ENCODE peak calls at places on chromosomes 2 and 18, in nine cellular contexts. S is uterus, Z is K562, U is tibial nerve, W is breast epithelium, J is stomach, L is A549, H is esophagus squamous epithelium, O is heart left ventricle. I is an unnamed sample.

GRCh38 chr2:85435220-85435958 is 16.9 kb downstream of the SH2D6 start:
- DNase-seq in S (no peak), W (no peak), H (no peak), J (no peak), Z (no peak), U (no peak), L (no peak), O (no peak), I (peak)

GRCh38 chr2:214255046-214255445 is 155.8 kb upstream of the VWC2L start:
- DNase-seq in J (no peak), O (no peak), H (no peak), W (no peak), U (no peak), Z (no peak), L (no peak), S (no peak), I (no peak)

GRCh38 chr18:58970943-58971799 is 106.5 kb downstream of the ZNF532 start:
- DNase-seq in J (no peak), S (no peak), O (no peak), W (no peak), H (no peak), L (no peak), Z (no peak), U (no peak), I (no peak)

GRCh38 chr2:49175831-49176230 is 21.5 kb upstream of the FSHR start:
- DNase-seq in O (no peak), W (no peak), H (no peak), S (no peak), Z (no peak), U (no peak), J (no peak), L (no peak), I (no peak)

GRCh38 chr2:197045115-197045514 is 118.6 kb upstream of the PGAP1 start:
- DNase-seq in Z (no peak), U (no peak), L (no peak), J (no peak), S (no peak), W (no peak), H (no peak), O (no peak), I (no peak)

GRCh38 chr2:47098953-47099352 is 56.2 kb downstream of the STPG4 start:
- DNase-seq in Z (no peak), O (no peak), S (no peak), U (no peak), L (no peak), H (no peak), J (no peak), W (no peak), I (no peak)

GRCh38 chr2:119960821-119961220 is 52.1 kb upstream of the EPB41L5 start:
- DNase-seq in L (no peak), H (no peak), J (no peak), Z (no peak), U (no peak), O (no peak), S (no peak), W (no peak), I (no peak)

GRCh38 chr18:43819873-43820272 is 542.6 kb upstream of the SYT4 start:
- DNase-seq in Z (no peak), H (no peak), L (no peak), U (no peak), W (no peak), O (no peak), S (no peak), J (no peak), I (no peak)

GRCh38 chr2:8669157-8669852 is 12.6 kb upstream of the ID2 start:
- DNase-seq in S (no peak), U (no peak), J (no peak), O (no peak), W (peak), L (no peak), Z (no peak), H (no peak), I (no peak)

GRCh38 chr18:50338676-50339075 is 36.2 kb upstream of the SKA1 start:
- DNase-seq in Z (no peak), S (no peak), U (no peak), O (no peak), H (no peak), L (no peak), J (no peak), W (no peak), I (no peak)

GRCh38 chr18:32280188-32280783 is 90.4 kb downstream of the MEP1B start:
- DNase-seq in L (no peak), U (no peak), J (no peak), O (no peak), W (no peak), S (no peak), Z (no peak), H (no peak), I (peak)

GRCh38 chr2:136645458-136645857 is 119.9 kb upstream of the THSD7B start:
- DNase-seq in W (no peak), H (no peak), U (no peak), J (no peak), O (no peak), L (no peak), Z (no peak), S (no peak), I (no peak)

GRCh38 chr2:37323770-37324535 is 680 bp downstream of the PRKD3 start:
- DNase-seq in J (no peak), L (peak), O (peak), Z (peak), H (no peak), U (no peak), W (no peak), S (peak), I (peak)

GRCh38 chr2:171999125-171999524 is 628 bp upstream of the METAP1D start:
- DNase-seq in U (no peak), Z (no peak), J (no peak), H (no peak), S (no peak), W (no peak), O (no peak), L (no peak), I (no peak)

GRCh38 chr2:226760412-226761194 is 39.0 kb downstream of the IRS1 start:
- DNase-seq in O (no peak), S (no peak), L (no peak), W (no peak), Z (no peak), U (no peak), J (no peak), H (no peak), I (no peak)

GRCh38 chr2:45746888-45747287 is 95.4 kb downstream of the PRKCE start:
- DNase-seq in L (no peak), U (no peak), J (no peak), Z (no peak), H (no peak), W (no peak), S (no peak), O (no peak), I (no peak)

GRCh38 chr2:240946046-240946445 is 39.9 kb downstream of the CROCC2 start:
- DNase-seq in O (peak), J (peak), W (peak), S (no peak), Z (no peak), U (peak), L (no peak), H (no peak), I (no peak)

GRCh38 chr18:13284330-13285027 is 65.9 kb downstream of the LDLRAD4 start:
- DNase-seq in W (no peak), S (no peak), J (no peak), U (no peak), O (no peak), H (no peak), L (no peak), Z (no peak), I (no peak)

GRCh38 chr18:69626643-69627242 is 226.1 kb downstream of the DOK6 start:
- DNase-seq in W (no peak), Z (no peak), U (no peak), J (no peak), H (no peak), L (peak), O (no peak), S (no peak), I (no peak)

GRCh38 chr2:88053301-88053700 is 2.3 kb downstream of the KRCC1 start:
- DNase-seq in S (peak), U (no peak), O (no peak), H (no peak), J (no peak), Z (no peak), L (no peak), W (no peak), I (peak)

GRCh38 chr2:233907627-233908026 is 9.5 kb upstream of the TRPM8 start:
- DNase-seq in J (no peak), W (no peak), Z (no peak), U (no peak), S (no peak), O (no peak), L (no peak), H (no peak), I (no peak)

GRCh38 chr2:120476141-120476540 is 130.2 kb downstream of the INHBB start:
- DNase-seq in S (no peak), J (peak), W (no peak), O (no peak), H (no peak), Z (no peak), U (no peak), L (no peak), I (peak)

GRCh38 chr18:24530630-24531111 is 70.2 kb downstream of the HRH4 start:
- DNase-seq in S (no peak), U (no peak), H (no peak), W (no peak), J (no peak), Z (no peak), L (peak), O (peak), I (no peak)

GRCh38 chr2:79375817-79376216 is 137.0 kb upstream of the CTNNA2 start:
- DNase-seq in W (no peak), Z (no peak), L (no peak), S (no peak), O (no peak), H (no peak), J (no peak), U (no peak), I (no peak)

GRCh38 chr2:11516984-11517648 is 16.7 kb upstream of the GREB1 start:
- DNase-seq in U (no peak), H (no peak), J (no peak), W (no peak), Z (no peak), L (no peak), O (no peak), S (no peak), I (no peak)

GRCh38 chr2:215982465-215982875 is 30.9 kb downstream of the MREG start:
- DNase-seq in U (no peak), W (peak), Z (no peak), L (peak), S (no peak), J (peak), H (no peak), O (no peak), I (peak)

GRCh38 chr2:10137053-10137843 is 14.7 kb downstream of the RRM2 start:
- DNase-seq in S (no peak), J (no peak), Z (peak), O (no peak), U (no peak), L (no peak), H (no peak), W (no peak), I (no peak)

GRCh38 chr2:198316852-198317395 is 512.5 kb downstream of the PLCL1 start:
- DNase-seq in O (no peak), S (no peak), Z (no peak), L (no peak), H (no peak), W (no peak), U (no peak), J (no peak), I (no peak)

GRCh38 chr18:7596133-7596532 is 29.0 kb downstream of the PTPRM start:
- DNase-seq in O (no peak), W (no peak), S (no peak), Z (no peak), H (no peak), U (no peak), L (no peak), J (no peak), I (no peak)

GRCh38 chr2:112582314-112582746 is 2.1 kb upstream of the CHCHD5 start:
- DNase-seq in U (no peak), W (no peak), O (no peak), S (no peak), Z (peak), L (peak), H (no peak), J (no peak), I (no peak)

GRCh38 chr2:219824996-219825395 is 197.6 kb downstream of the SLC4A3 start:
- DNase-seq in L (no peak), W (no peak), Z (no peak), J (no peak), H (no peak), O (no peak), U (no peak), S (no peak), I (no peak)

GRCh38 chr18:45920367-45920766 is 46.8 kb downstream of the EPG5 start:
- DNase-seq in O (peak), L (peak), H (no peak), W (peak), U (peak), S (peak), Z (no peak), J (peak), I (peak)

GRCh38 chr2:105328281-105329196 is 996 bp downstream of the TGFBRAP1 start:
- DNase-seq in Z (no peak), W (no peak), O (peak), J (peak), U (no peak), S (no peak), H (no peak), L (peak), I (peak)
- H3K27ac ChIP-seq in Z (peak), W (peak), O (peak), J (peak), U (no peak), S (peak), H (peak), L (peak), I (peak)

DNA sequence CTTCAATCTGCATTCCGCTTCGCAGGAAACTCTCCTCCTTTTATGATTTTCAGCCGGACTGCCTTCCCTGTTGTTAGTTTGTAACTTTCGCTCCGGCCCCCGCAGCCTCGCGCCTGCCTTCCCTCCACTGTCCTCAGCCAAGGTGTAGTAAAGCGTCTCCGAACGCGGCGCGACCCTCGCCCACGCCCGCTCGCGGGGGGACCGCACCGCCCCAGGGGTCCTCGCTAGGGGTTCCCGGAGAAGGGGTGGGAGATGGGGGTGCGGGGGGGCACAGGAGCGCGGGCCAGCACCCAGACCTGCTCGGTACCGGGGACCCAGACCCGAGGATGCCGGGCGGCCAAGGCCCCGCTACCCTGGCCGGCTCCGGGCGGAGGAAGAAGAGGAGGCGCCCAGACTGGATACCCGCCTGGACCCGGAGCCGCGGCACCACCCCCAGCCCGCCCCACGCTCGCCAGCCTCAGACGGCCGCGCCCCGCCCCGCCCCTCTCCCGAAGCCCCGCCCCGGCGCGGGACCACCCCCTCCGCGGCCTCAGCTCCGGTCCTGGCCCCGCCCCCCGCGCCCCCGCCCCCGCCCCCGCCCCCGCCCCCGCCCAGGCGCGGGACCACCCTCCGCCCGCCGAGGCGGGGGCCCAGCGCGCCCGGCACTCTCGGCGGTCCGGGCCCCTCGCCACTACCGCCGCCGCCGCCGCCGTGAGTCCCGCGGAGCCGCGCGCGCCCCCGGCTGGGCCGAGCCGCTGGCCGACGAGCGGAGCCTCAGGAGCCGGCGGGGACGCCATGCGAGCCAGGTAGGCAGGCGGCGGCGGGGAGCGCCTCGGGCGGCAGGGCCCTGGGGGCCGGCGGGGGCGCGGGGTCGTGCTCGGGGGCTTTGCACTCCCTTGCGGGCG is at the start of gene SH3BP4:
- DNase-seq in U (peak), H (no peak), O (peak), J (peak), L (peak), S (peak), W (peak), Z (peak), I (peak)
- TF ChIP-seq POLR2A in U (peak), H (no peak), O (no peak), J (no peak), L (no peak), S (no peak), W (no peak), Z (no peak), I (peak)

DNA sequence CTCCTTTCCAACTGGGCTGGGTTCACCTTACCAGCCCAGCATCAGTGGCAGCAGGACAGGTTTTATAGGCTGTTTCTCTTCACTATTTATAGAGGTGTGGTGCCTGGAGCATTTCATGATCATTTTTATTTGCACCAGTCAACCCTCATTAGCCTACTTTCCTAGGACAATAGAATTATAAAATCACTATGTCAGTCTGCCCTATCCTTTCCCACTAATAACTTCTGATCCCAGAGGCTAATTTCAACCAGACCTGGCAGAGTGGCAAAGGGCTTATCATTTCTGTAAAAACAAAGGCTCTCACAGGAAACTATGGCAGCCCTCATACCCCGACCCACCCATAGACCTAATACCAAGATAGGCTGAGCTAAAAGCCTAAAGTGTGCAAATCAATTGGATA is 243.5 kb upstream of the TMEFF2 start:
- DNase-seq in S (no peak), W (no peak), O (no peak), U (no peak), Z (no peak), J (no peak), H (no peak), L (no peak), I (no peak)
- H3K27ac ChIP-seq in S (no peak), W (no peak), O (no peak), U (no peak), Z (no peak), J (no peak), H (no peak), L (no peak), I (no peak)

GRCh38 chr2:177392373-177393246 is at the start of gene AGPS:
- DNase-seq in H (peak), W (peak), Z (peak), U (peak), O (peak), J (peak), S (peak), L (peak), I (peak)
- TF ChIP-seq POLR2A in H (no peak), W (no peak), Z (peak), U (peak), O (no peak), J (no peak), S (no peak), L (peak), I (peak)

I was measured in body of pancreas.